ENCODE peak calls at places on chromosomes 16 and 17, in nine cellular contexts. J is colonic mucosa, W is neural progenitor cell, N is HCT116, P is ascending aorta, U is nephron progenitor cell, V is fibroblast of lung, S is endothelial cell, T is glutamatergic neuron. M is an unnamed sample.

GRCh38 chr16:12289175-12290063 is 312.9 kb downstream of the SNX29 start:
- DNase-seq in J (peak), W (peak), N (no peak), P (no peak), U (peak), V (no peak), S (no peak), T (no peak), M (no peak)

GRCh38 chr17:8698142-8699050 is 46.2 kb downstream of the CCDC42 start:
- DNase-seq in J (peak), W (no peak), N (no peak), P (no peak), U (peak), V (peak), S (peak), T (no peak), M (no peak)

GRCh38 chr17:77619851-77620250 is 338.7 kb upstream of the TNRC6C start:
- DNase-seq in J (no peak), W (no peak), N (no peak), P (no peak), U (no peak), V (peak), S (no peak), T (no peak), M (no peak)

GRCh38 chr17:16243385-16243784 is 26.4 kb downstream of the PIGL start:
- DNase-seq in J (no peak), W (no peak), N (no peak), P (no peak), U (no peak), V (no peak), S (no peak), T (no peak), M (no peak)

GRCh38 chr17:57527437-57528083 is 217.5 kb downstream of the CCDC182 start:
- DNase-seq in J (no peak), W (peak), N (no peak), P (no peak), U (no peak), V (no peak), S (no peak), T (no peak), M (no peak)

GRCh38 chr17:50117202-50118040 is 12.5 kb downstream of the SAMD14 start:
- DNase-seq in J (peak), W (peak), N (peak), P (no peak), U (peak), V (peak), S (peak), T (peak), M (peak)

GRCh38 chr16:69820926-69821541 is 58.9 kb downstream of the WWP2 start:
- DNase-seq in J (no peak), W (no peak), N (no peak), P (no peak), U (no peak), V (peak), S (no peak), T (no peak), M (no peak)

GRCh38 chr16:79170565-79171242 is 429.8 kb downstream of the MAF start:
- DNase-seq in J (no peak), W (no peak), N (no peak), P (peak), U (no peak), V (peak), S (no peak), T (no peak), M (no peak)

GRCh38 chr16:83792391-83792790 is 15.4 kb upstream of the HSBP1 start:
- DNase-seq in J (no peak), W (no peak), N (no peak), P (no peak), U (no peak), V (no peak), S (no peak), T (no peak), M (no peak)
- TF ChIP-seq CTCF in J (no peak), W (no peak), N (peak), P (no peak), U (no peak), V (no peak), S (no peak), T (no peak), M (no peak)

GRCh38 chr17:17833664-17834357 is 3.0 kb downstream of the SREBF1 start:
- DNase-seq in J (no peak), W (no peak), N (no peak), P (no peak), U (no peak), V (no peak), S (no peak), T (no peak), M (no peak)
- TF ChIP-seq CTCF in J (no peak), W (no peak), N (no peak), P (no peak), U (no peak), V (no peak), S (no peak), T (no peak), M (no peak)

GRCh38 chr17:81429813-81430510 is 34.7 kb downstream of the BAHCC1 start:
- DNase-seq in J (no peak), W (peak), N (no peak), P (no peak), U (no peak), V (no peak), S (no peak), T (no peak), M (no peak)
- TF ChIP-seq CTCF in J (no peak), W (peak), N (peak), P (no peak), U (no peak), V (no peak), S (no peak), T (no peak), M (no peak)

GRCh38 chr17:61411114-61411943 is 11.7 kb downstream of the TBX2 start:
- DNase-seq in J (peak), W (peak), N (no peak), P (peak), U (peak), V (peak), S (peak), T (peak), M (peak)
- TF ChIP-seq CTCF in J (no peak), W (peak), N (no peak), P (no peak), U (no peak), V (peak), S (peak), T (peak), M (peak)

M was measured in progenitor cell of endocrine pancreas.